ENCODE peak calls at places on chromosomes 13 and 19, in ten cellular contexts. One of them, this sample, is unnamed.

GRCh38 chr13:44051405-44051804 is 171.7 kb downstream of the LACC1 start:
- DNase-seq in NCI-H2227 treated with DMSO at 0.1 percent for 48 hours: no peak
- DNase-seq in GM23248: no peak
- DNase-seq in progenitor cell of endocrine pancreas: no peak
- DNase-seq in thoracic aorta: no peak
- DNase-seq in amniotic stem cell: no peak
- DNase-seq in HFF-Myc: no peak
- DNase-seq in naive thymus-derived CD8-positive, alpha-beta T cell: no peak
- DNase-seq in GDM1: no peak
- DNase-seq in AG08396: no peak
- DNase-seq in this sample: no peak

GRCh38 chr13:50589139-50589538 is 254.4 kb downstream of the DLEU7 start:
- DNase-seq in NCI-H2227 treated with DMSO at 0.1 percent for 48 hours: no peak
- DNase-seq in GM23248: peak
- DNase-seq in progenitor cell of endocrine pancreas: no peak
- DNase-seq in thoracic aorta: no peak
- DNase-seq in amniotic stem cell: peak
- DNase-seq in HFF-Myc: peak
- DNase-seq in naive thymus-derived CD8-positive, alpha-beta T cell: no peak
- DNase-seq in GDM1: peak
- DNase-seq in AG08396: peak
- DNase-seq in this sample: no peak

GRCh38 chr13:31920301-31920818 is 111.2 kb upstream of the FRY start:
- DNase-seq in NCI-H2227 treated with DMSO at 0.1 percent for 48 hours: no peak
- DNase-seq in GM23248: peak
- DNase-seq in progenitor cell of endocrine pancreas: no peak
- DNase-seq in thoracic aorta: no peak
- DNase-seq in amniotic stem cell: no peak
- DNase-seq in HFF-Myc: no peak
- DNase-seq in naive thymus-derived CD8-positive, alpha-beta T cell: no peak
- DNase-seq in GDM1: peak
- DNase-seq in AG08396: no peak
- DNase-seq in this sample: no peak

GRCh38 chr19:38283261-38283660 is 18.9 kb downstream of the SPINT2 start:
- DNase-seq in NCI-H2227 treated with DMSO at 0.1 percent for 48 hours: no peak
- DNase-seq in GM23248: no peak
- DNase-seq in progenitor cell of endocrine pancreas: no peak
- DNase-seq in thoracic aorta: no peak
- DNase-seq in amniotic stem cell: no peak
- DNase-seq in HFF-Myc: no peak
- DNase-seq in naive thymus-derived CD8-positive, alpha-beta T cell: no peak
- DNase-seq in GDM1: no peak
- DNase-seq in AG08396: no peak
- DNase-seq in this sample: no peak

GRCh38 chr19:7556696-7557315 is 21.3 kb downstream of the PNPLA6 start:
- DNase-seq in NCI-H2227 treated with DMSO at 0.1 percent for 48 hours: no peak
- DNase-seq in GM23248: no peak
- DNase-seq in progenitor cell of endocrine pancreas: no peak
- DNase-seq in thoracic aorta: no peak
- DNase-seq in amniotic stem cell: no peak
- DNase-seq in HFF-Myc: no peak
- DNase-seq in naive thymus-derived CD8-positive, alpha-beta T cell: no peak
- DNase-seq in GDM1: no peak
- DNase-seq in AG08396: no peak
- DNase-seq in this sample: no peak

GRCh38 chr19:50658438-50659317 is 9.4 kb downstream of the C19orf81 start:
- DNase-seq in NCI-H2227 treated with DMSO at 0.1 percent for 48 hours: peak
- DNase-seq in GM23248: peak
- DNase-seq in progenitor cell of endocrine pancreas: peak
- DNase-seq in thoracic aorta: no peak
- DNase-seq in amniotic stem cell: no peak
- DNase-seq in HFF-Myc: no peak
- DNase-seq in naive thymus-derived CD8-positive, alpha-beta T cell: peak
- DNase-seq in GDM1: peak
- DNase-seq in AG08396: peak
- DNase-seq in this sample: no peak

GRCh38 chr19:55212447-55212846 is 3.1 kb upstream of the PTPRH start:
- DNase-seq in NCI-H2227 treated with DMSO at 0.1 percent for 48 hours: no peak
- DNase-seq in GM23248: no peak
- DNase-seq in progenitor cell of endocrine pancreas: no peak
- DNase-seq in thoracic aorta: no peak
- DNase-seq in amniotic stem cell: no peak
- DNase-seq in HFF-Myc: no peak
- DNase-seq in naive thymus-derived CD8-positive, alpha-beta T cell: no peak
- DNase-seq in GDM1: peak
- DNase-seq in AG08396: no peak
- DNase-seq in this sample: no peak

GRCh38 chr13:51488212-51488611 is 35.4 kb upstream of the INTS6 start:
- DNase-seq in NCI-H2227 treated with DMSO at 0.1 percent for 48 hours: no peak
- DNase-seq in GM23248: no peak
- DNase-seq in progenitor cell of endocrine pancreas: no peak
- DNase-seq in thoracic aorta: no peak
- DNase-seq in amniotic stem cell: no peak
- DNase-seq in HFF-Myc: no peak
- DNase-seq in naive thymus-derived CD8-positive, alpha-beta T cell: no peak
- DNase-seq in GDM1: no peak
- DNase-seq in AG08396: no peak
- DNase-seq in this sample: no peak

GRCh38 chr13:107835339-107836018 is 379.9 kb downstream of the LIG4 start:
- DNase-seq in NCI-H2227 treated with DMSO at 0.1 percent for 48 hours: no peak
- DNase-seq in GM23248: peak
- DNase-seq in progenitor cell of endocrine pancreas: no peak
- DNase-seq in thoracic aorta: no peak
- DNase-seq in amniotic stem cell: peak
- DNase-seq in HFF-Myc: no peak
- DNase-seq in naive thymus-derived CD8-positive, alpha-beta T cell: no peak
- DNase-seq in GDM1: no peak
- DNase-seq in AG08396: peak
- DNase-seq in this sample: no peak

GRCh38 chr13:111906306-111906705 is 160.6 kb upstream of the SOX1 start:
- DNase-seq in NCI-H2227 treated with DMSO at 0.1 percent for 48 hours: no peak
- DNase-seq in GM23248: no peak
- DNase-seq in progenitor cell of endocrine pancreas: no peak
- DNase-seq in thoracic aorta: no peak
- DNase-seq in amniotic stem cell: no peak
- DNase-seq in HFF-Myc: no peak
- DNase-seq in naive thymus-derived CD8-positive, alpha-beta T cell: no peak
- DNase-seq in GDM1: no peak
- DNase-seq in AG08396: no peak
- DNase-seq in this sample: no peak

GRCh38 chr13:26710166-26710565 is 50.4 kb downstream of the GPR12 start:
- DNase-seq in NCI-H2227 treated with DMSO at 0.1 percent for 48 hours: no peak
- DNase-seq in GM23248: no peak
- DNase-seq in progenitor cell of endocrine pancreas: no peak
- DNase-seq in thoracic aorta: no peak
- DNase-seq in amniotic stem cell: no peak
- DNase-seq in HFF-Myc: no peak
- DNase-seq in naive thymus-derived CD8-positive, alpha-beta T cell: no peak
- DNase-seq in GDM1: no peak
- DNase-seq in AG08396: no peak
- DNase-seq in this sample: no peak

GRCh38 chr13:44280461-44280860 is 93.2 kb upstream of the SERP2 start:
- DNase-seq in NCI-H2227 treated with DMSO at 0.1 percent for 48 hours: no peak
- DNase-seq in GM23248: peak
- DNase-seq in progenitor cell of endocrine pancreas: no peak
- DNase-seq in thoracic aorta: no peak
- DNase-seq in amniotic stem cell: peak
- DNase-seq in HFF-Myc: no peak
- DNase-seq in naive thymus-derived CD8-positive, alpha-beta T cell: no peak
- DNase-seq in GDM1: no peak
- DNase-seq in AG08396: no peak
- DNase-seq in this sample: no peak

GRCh38 chr19:4707956-4708650 is 15.5 kb downstream of the DPP9 start:
- DNase-seq in NCI-H2227 treated with DMSO at 0.1 percent for 48 hours: no peak
- DNase-seq in GM23248: peak
- DNase-seq in progenitor cell of endocrine pancreas: no peak
- DNase-seq in thoracic aorta: no peak
- DNase-seq in amniotic stem cell: no peak
- DNase-seq in HFF-Myc: no peak
- DNase-seq in naive thymus-derived CD8-positive, alpha-beta T cell: no peak
- DNase-seq in GDM1: no peak
- DNase-seq in AG08396: peak
- DNase-seq in this sample: peak

GRCh38 chr19:33670398-33670797 is 48.6 kb downstream of the CHST8 start:
- DNase-seq in NCI-H2227 treated with DMSO at 0.1 percent for 48 hours: no peak
- DNase-seq in GM23248: no peak
- DNase-seq in progenitor cell of endocrine pancreas: no peak
- DNase-seq in thoracic aorta: no peak
- DNase-seq in amniotic stem cell: no peak
- DNase-seq in HFF-Myc: no peak
- DNase-seq in naive thymus-derived CD8-positive, alpha-beta T cell: no peak
- DNase-seq in GDM1: no peak
- DNase-seq in AG08396: no peak
- DNase-seq in this sample: no peak

GRCh38 chr19:47032171-47032811 is 12.7 kb downstream of the NPAS1 start:
- DNase-seq in NCI-H2227 treated with DMSO at 0.1 percent for 48 hours: peak
- DNase-seq in GM23248: peak
- DNase-seq in progenitor cell of endocrine pancreas: peak
- DNase-seq in thoracic aorta: no peak
- DNase-seq in amniotic stem cell: no peak
- DNase-seq in HFF-Myc: no peak
- DNase-seq in naive thymus-derived CD8-positive, alpha-beta T cell: peak
- DNase-seq in GDM1: no peak
- DNase-seq in AG08396: peak
- DNase-seq in this sample: no peak

GRCh38 chr19:49224856-49225255 is 67.3 kb downstream of the TRPM4 start:
- DNase-seq in NCI-H2227 treated with DMSO at 0.1 percent for 48 hours: peak
- DNase-seq in GM23248: peak
- DNase-seq in progenitor cell of endocrine pancreas: no peak
- DNase-seq in thoracic aorta: no peak
- DNase-seq in amniotic stem cell: peak
- DNase-seq in HFF-Myc: no peak
- DNase-seq in naive thymus-derived CD8-positive, alpha-beta T cell: no peak
- DNase-seq in GDM1: no peak
- DNase-seq in AG08396: peak
- DNase-seq in this sample: no peak

GRCh38 chr19:8131517-8131916 is 17.9 kb downstream of the FBN3 start:
- DNase-seq in NCI-H2227 treated with DMSO at 0.1 percent for 48 hours: no peak
- DNase-seq in GM23248: no peak
- DNase-seq in progenitor cell of endocrine pancreas: no peak
- DNase-seq in thoracic aorta: no peak
- DNase-seq in amniotic stem cell: no peak
- DNase-seq in HFF-Myc: no peak
- DNase-seq in naive thymus-derived CD8-positive, alpha-beta T cell: no peak
- DNase-seq in GDM1: no peak
- DNase-seq in AG08396: no peak
- DNase-seq in this sample: no peak

GRCh38 chr13:101998129-101998528 is 403.7 kb downstream of the FGF14 start:
- DNase-seq in NCI-H2227 treated with DMSO at 0.1 percent for 48 hours: no peak
- DNase-seq in GM23248: no peak
- DNase-seq in progenitor cell of endocrine pancreas: no peak
- DNase-seq in thoracic aorta: no peak
- DNase-seq in amniotic stem cell: no peak
- DNase-seq in HFF-Myc: no peak
- DNase-seq in naive thymus-derived CD8-positive, alpha-beta T cell: no peak
- DNase-seq in GDM1: no peak
- DNase-seq in AG08396: no peak
- DNase-seq in this sample: no peak

GRCh38 chr13:30020726-30021312 is 170.4 kb upstream of the UBL3 start:
- DNase-seq in NCI-H2227 treated with DMSO at 0.1 percent for 48 hours: no peak
- DNase-seq in GM23248: peak
- DNase-seq in progenitor cell of endocrine pancreas: no peak
- DNase-seq in thoracic aorta: no peak
- DNase-seq in amniotic stem cell: peak
- DNase-seq in HFF-Myc: no peak
- DNase-seq in naive thymus-derived CD8-positive, alpha-beta T cell: no peak
- DNase-seq in GDM1: no peak
- DNase-seq in AG08396: no peak
- DNase-seq in this sample: no peak

GRCh38 chr13:94483970-94484369 is 4.5 kb upstream of the DCT start:
- DNase-seq in NCI-H2227 treated with DMSO at 0.1 percent for 48 hours: no peak
- DNase-seq in GM23248: no peak
- DNase-seq in progenitor cell of endocrine pancreas: no peak
- DNase-seq in thoracic aorta: no peak
- DNase-seq in amniotic stem cell: no peak
- DNase-seq in HFF-Myc: no peak
- DNase-seq in naive thymus-derived CD8-positive, alpha-beta T cell: no peak
- DNase-seq in GDM1: no peak
- DNase-seq in AG08396: no peak
- DNase-seq in this sample: no peak

GRCh38 chr19:6718741-6719539 is 1.5 kb downstream of the C3 start:
- DNase-seq in NCI-H2227 treated with DMSO at 0.1 percent for 48 hours: no peak
- DNase-seq in GM23248: peak
- DNase-seq in progenitor cell of endocrine pancreas: no peak
- DNase-seq in thoracic aorta: no peak
- DNase-seq in amniotic stem cell: no peak
- DNase-seq in HFF-Myc: no peak
- DNase-seq in naive thymus-derived CD8-positive, alpha-beta T cell: no peak
- DNase-seq in GDM1: no peak
- DNase-seq in AG08396: peak
- DNase-seq in this sample: no peak

GRCh38 chr19:19410553-19411550 is 5.4 kb downstream of the GATAD2A start:
- DNase-seq in NCI-H2227 treated with DMSO at 0.1 percent for 48 hours: no peak
- DNase-seq in GM23248: peak
- DNase-seq in progenitor cell of endocrine pancreas: no peak
- DNase-seq in thoracic aorta: no peak
- DNase-seq in amniotic stem cell: no peak
- DNase-seq in HFF-Myc: no peak
- DNase-seq in naive thymus-derived CD8-positive, alpha-beta T cell: no peak
- DNase-seq in GDM1: no peak
- DNase-seq in AG08396: no peak
- DNase-seq in this sample: no peak

GRCh38 chr13:33353210-33353609 is 67.7 kb upstream of the STARD13 start:
- DNase-seq in NCI-H2227 treated with DMSO at 0.1 percent for 48 hours: no peak
- DNase-seq in GM23248: no peak
- DNase-seq in progenitor cell of endocrine pancreas: no peak
- DNase-seq in thoracic aorta: no peak
- DNase-seq in amniotic stem cell: no peak
- DNase-seq in HFF-Myc: no peak
- DNase-seq in naive thymus-derived CD8-positive, alpha-beta T cell: no peak
- DNase-seq in GDM1: peak
- DNase-seq in AG08396: no peak
- DNase-seq in this sample: peak

GRCh38 chr13:112822851-112823250 is 133.0 kb downstream of the ATP11A start:
- DNase-seq in NCI-H2227 treated with DMSO at 0.1 percent for 48 hours: no peak
- DNase-seq in GM23248: no peak
- DNase-seq in progenitor cell of endocrine pancreas: no peak
- DNase-seq in thoracic aorta: no peak
- DNase-seq in amniotic stem cell: no peak
- DNase-seq in HFF-Myc: no peak
- DNase-seq in naive thymus-derived CD8-positive, alpha-beta T cell: no peak
- DNase-seq in GDM1: no peak
- DNase-seq in AG08396: no peak
- DNase-seq in this sample: no peak

GRCh38 chr13:97116754-97117153 is 105.4 kb upstream of the MBNL2 start:
- DNase-seq in NCI-H2227 treated with DMSO at 0.1 percent for 48 hours: no peak
- DNase-seq in GM23248: peak
- DNase-seq in progenitor cell of endocrine pancreas: no peak
- DNase-seq in thoracic aorta: no peak
- DNase-seq in amniotic stem cell: peak
- DNase-seq in HFF-Myc: no peak
- DNase-seq in naive thymus-derived CD8-positive, alpha-beta T cell: no peak
- DNase-seq in GDM1: no peak
- DNase-seq in AG08396: peak
- DNase-seq in this sample: no peak

GRCh38 chr19:42467437-42467760 is 24.7 kb upstream of the CXCL17 start:
- DNase-seq in NCI-H2227 treated with DMSO at 0.1 percent for 48 hours: no peak
- DNase-seq in GM23248: no peak
- DNase-seq in progenitor cell of endocrine pancreas: no peak
- DNase-seq in thoracic aorta: no peak
- DNase-seq in amniotic stem cell: no peak
- DNase-seq in HFF-Myc: no peak
- DNase-seq in naive thymus-derived CD8-positive, alpha-beta T cell: no peak
- DNase-seq in GDM1: no peak
- DNase-seq in AG08396: no peak
- DNase-seq in this sample: no peak

GRCh38 chr13:55087085-55087484 is 2053.6 kb upstream of the PRR20A start:
- DNase-seq in NCI-H2227 treated with DMSO at 0.1 percent for 48 hours: no peak
- DNase-seq in GM23248: no peak
- DNase-seq in progenitor cell of endocrine pancreas: no peak
- DNase-seq in thoracic aorta: no peak
- DNase-seq in amniotic stem cell: no peak
- DNase-seq in HFF-Myc: no peak
- DNase-seq in naive thymus-derived CD8-positive, alpha-beta T cell: no peak
- DNase-seq in GDM1: no peak
- DNase-seq in AG08396: no peak
- DNase-seq in this sample: no peak

GRCh38 chr13:101869553-101869952 is 417.1 kb downstream of the ITGBL1 start:
- DNase-seq in NCI-H2227 treated with DMSO at 0.1 percent for 48 hours: no peak
- DNase-seq in GM23248: peak
- DNase-seq in progenitor cell of endocrine pancreas: no peak
- DNase-seq in thoracic aorta: no peak
- DNase-seq in amniotic stem cell: no peak
- DNase-seq in HFF-Myc: no peak
- DNase-seq in naive thymus-derived CD8-positive, alpha-beta T cell: no peak
- DNase-seq in GDM1: no peak
- DNase-seq in AG08396: no peak
- DNase-seq in this sample: no peak

This sample was measured in ascending aorta.